ENCODE peak calls at places on chromosomes 2 and 18, in seven cellular contexts. One of them, this sample, is unnamed.

GRCh38 chr18:12338382-12338781 is 30.3 kb downstream of the TUBB6 start:
- DNase-seq in H1: no peak
- DNase-seq in HepG2: no peak
- DNase-seq in SK-N-SH: no peak
- DNase-seq in GM12878: no peak
- DNase-seq in HCT116: no peak
- DNase-seq in K562: no peak
- DNase-seq in this sample: no peak

GRCh38 chr2:52347292-52347691 is 1315.4 kb upstream of the NRXN1 start:
- DNase-seq in H1: no peak
- DNase-seq in HCT116: no peak
- DNase-seq in K562: no peak
- DNase-seq in HepG2: no peak
- DNase-seq in SK-N-SH: no peak
- DNase-seq in GM12878: no peak
- DNase-seq in this sample: no peak

GRCh38 chr2:44456946-44457345 is 95.2 kb downstream of the CAMKMT start:
- DNase-seq in HCT116: no peak
- DNase-seq in K562: no peak
- DNase-seq in GM12878: no peak
- DNase-seq in SK-N-SH: no peak
- DNase-seq in HepG2: no peak
- DNase-seq in H1: no peak
- DNase-seq in this sample: no peak

GRCh38 chr2:120669121-120669952 is 66.3 kb upstream of the GLI2 start:
- DNase-seq in K562: no peak
- DNase-seq in HepG2: peak; percentile 79
- DNase-seq in HCT116: peak; percentile 38
- DNase-seq in H1: peak; percentile 78
- DNase-seq in GM12878: no peak
- DNase-seq in SK-N-SH: peak; percentile 75
- DNase-seq in this sample: no peak

GRCh38 chr2:228083131-228083530 is 98.4 kb downstream of the SPHKAP start:
- DNase-seq in HCT116: no peak
- DNase-seq in GM12878: no peak
- DNase-seq in SK-N-SH: no peak
- DNase-seq in HepG2: no peak
- DNase-seq in K562: no peak
- DNase-seq in H1: no peak
- DNase-seq in this sample: no peak

GRCh38 chr2:66565291-66565690 is 130.4 kb downstream of the MEIS1 start:
- DNase-seq in GM12878: no peak
- DNase-seq in HCT116: no peak
- DNase-seq in SK-N-SH: no peak
- DNase-seq in K562: no peak
- DNase-seq in H1: no peak
- DNase-seq in HepG2: no peak
- DNase-seq in this sample: no peak

GRCh38 chr2:62569907-62570793 is 64.2 kb upstream of the TMEM17 start:
- DNase-seq in K562: no peak
- DNase-seq in HCT116: peak; percentile 49
- DNase-seq in SK-N-SH: no peak
- DNase-seq in HepG2: peak; percentile 100
- DNase-seq in GM12878: no peak
- DNase-seq in H1: peak; percentile 70
- DNase-seq in this sample: no peak

GRCh38 chr18:79680100-79680879 is 687 bp downstream of the CTDP1 start:
- DNase-seq in GM12878: no peak
- DNase-seq in H1: peak; percentile 55
- DNase-seq in SK-N-SH: peak; percentile 68
- DNase-seq in HepG2: peak; percentile 41
- DNase-seq in K562: peak; percentile 63
- DNase-seq in HCT116: no peak
- DNase-seq in this sample: no peak

GRCh38 chr2:158457826-158458616 is 1.3 kb downstream of the PKP4 start:
- DNase-seq in H1: no peak
- DNase-seq in K562: peak; percentile 87
- DNase-seq in GM12878: no peak
- DNase-seq in SK-N-SH: peak; percentile 82
- DNase-seq in HepG2: peak; percentile 95
- DNase-seq in HCT116: no peak
- DNase-seq in this sample: no peak

GRCh38 chr2:223477318-223477717 is 124.8 kb downstream of the SCG2 start:
- DNase-seq in HepG2: no peak
- DNase-seq in H1: no peak
- DNase-seq in HCT116: no peak
- DNase-seq in SK-N-SH: no peak
- DNase-seq in GM12878: no peak
- DNase-seq in K562: no peak
- DNase-seq in this sample: no peak

GRCh38 chr2:925309-925708 is 25.3 kb upstream of the SNTG2 start:
- DNase-seq in HepG2: no peak
- DNase-seq in K562: no peak
- DNase-seq in SK-N-SH: no peak
- DNase-seq in GM12878: no peak
- DNase-seq in H1: no peak
- DNase-seq in HCT116: no peak
- DNase-seq in this sample: no peak

GRCh38 chr2:184119920-184120820 is 478.2 kb upstream of the ZNF804A start:
- DNase-seq in GM12878: no peak
- DNase-seq in SK-N-SH: no peak
- DNase-seq in K562: no peak
- DNase-seq in HepG2: no peak
- DNase-seq in HCT116: no peak
- DNase-seq in H1: no peak
- DNase-seq in this sample: no peak

GRCh38 chr2:74778381-74779371 is 55.3 kb upstream of the HK2 start:
- DNase-seq in GM12878: no peak
- DNase-seq in H1: peak; percentile 83
- DNase-seq in HCT116: no peak
- DNase-seq in SK-N-SH: peak; percentile 84
- DNase-seq in HepG2: peak; percentile 74
- DNase-seq in K562: no peak
- DNase-seq in this sample: no peak

GRCh38 chr2:156327835-156328401 is 4.6 kb downstream of the NR4A2 start:
- DNase-seq in SK-N-SH: peak; percentile 33
- DNase-seq in HepG2: no peak
- DNase-seq in K562: no peak
- DNase-seq in GM12878: no peak
- DNase-seq in HCT116: no peak
- DNase-seq in H1: peak; percentile 64
- DNase-seq in this sample: no peak

GRCh38 chr2:149167941-149168340 is 129.4 kb downstream of the LYPD6B start:
- DNase-seq in SK-N-SH: no peak
- DNase-seq in K562: no peak
- DNase-seq in HepG2: no peak
- DNase-seq in H1: no peak
- DNase-seq in HCT116: no peak
- DNase-seq in GM12878: no peak
- DNase-seq in this sample: no peak

GRCh38 chr2:155382781-155383180 is 684.3 kb downstream of the KCNJ3 start:
- DNase-seq in HepG2: no peak
- DNase-seq in GM12878: no peak
- DNase-seq in H1: no peak
- DNase-seq in HCT116: no peak
- DNase-seq in SK-N-SH: no peak
- DNase-seq in K562: no peak
- DNase-seq in this sample: no peak

GRCh38 chr18:50058731-50059130 is 136.2 kb downstream of the MYO5B start:
- DNase-seq in H1: no peak
- DNase-seq in HepG2: no peak
- DNase-seq in K562: no peak
- DNase-seq in HCT116: no peak
- DNase-seq in GM12878: no peak
- DNase-seq in SK-N-SH: no peak
- DNase-seq in this sample: no peak

GRCh38 chr18:52536039-52536438 is 196.0 kb downstream of the DCC start:
- DNase-seq in HepG2: no peak
- DNase-seq in HCT116: no peak
- DNase-seq in SK-N-SH: no peak
- DNase-seq in K562: no peak
- DNase-seq in H1: no peak
- DNase-seq in GM12878: no peak
- DNase-seq in this sample: no peak

GRCh38 chr2:177161741-177162440 is 50.7 kb upstream of the HNRNPA3 start:
- DNase-seq in HepG2: no peak
- DNase-seq in K562: peak; percentile 51
- DNase-seq in H1: no peak
- DNase-seq in GM12878: no peak
- DNase-seq in HCT116: no peak
- DNase-seq in SK-N-SH: peak; percentile 48
- DNase-seq in this sample: no peak

DNA sequence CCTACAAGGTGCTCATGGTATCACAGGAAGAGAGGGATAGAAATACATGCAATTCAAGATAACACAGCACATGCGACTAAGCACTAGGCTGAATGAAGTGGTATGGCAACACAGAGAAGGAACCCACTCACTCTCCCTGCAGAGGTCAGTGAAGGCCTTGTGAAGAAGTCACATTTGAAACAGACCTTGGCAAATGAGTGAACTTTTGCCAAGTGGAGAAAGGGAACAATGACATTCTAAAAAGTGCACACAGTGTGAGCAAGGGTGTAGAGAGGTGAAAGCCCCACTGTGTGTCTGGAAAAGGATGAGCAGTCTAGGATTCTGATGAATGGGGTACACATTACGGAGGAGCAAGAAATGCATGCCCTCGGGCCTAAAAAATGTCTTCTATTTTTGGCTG is 23.3 kb downstream of the KLF7 start:
- DNase-seq in SK-N-SH: no peak
- DNase-seq in HCT116: no peak
- DNase-seq in H1: peak; percentile 37
- DNase-seq in K562: no peak
- DNase-seq in HepG2: no peak
- DNase-seq in GM12878: no peak
- DNase-seq in this sample: no peak
- TF ChIP-seq CTCF in SK-N-SH: peak; percentile 25
- TF ChIP-seq CTCF in HCT116: no peak
- TF ChIP-seq CTCF in H1: no peak
- TF ChIP-seq CTCF in K562: peak; percentile 13
- TF ChIP-seq CTCF in HepG2: peak; percentile 24
- TF ChIP-seq CTCF in GM12878: peak; percentile 28
- TF ChIP-seq CTCF in this sample: peak; percentile 17

GRCh38 chr2:132955871-132956615 is 286.0 kb upstream of the LYPD1 start:
- DNase-seq in K562: no peak
- DNase-seq in HCT116: no peak
- DNase-seq in HepG2: no peak
- DNase-seq in SK-N-SH: no peak
- DNase-seq in GM12878: no peak
- DNase-seq in H1: no peak
- DNase-seq in this sample: no peak
- H3K27ac ChIP-seq in K562: no peak overlapping the region
- H3K27ac ChIP-seq in HCT116: no peak overlapping the region
- H3K27ac ChIP-seq in HepG2: no peak overlapping the region
- H3K27ac ChIP-seq in SK-N-SH: no peak overlapping the region
- H3K27ac ChIP-seq in GM12878: no peak overlapping the region
- H3K27ac ChIP-seq in H1: no peak overlapping the region
- H3K27ac ChIP-seq in this sample: no peak overlapping the region

DNA sequence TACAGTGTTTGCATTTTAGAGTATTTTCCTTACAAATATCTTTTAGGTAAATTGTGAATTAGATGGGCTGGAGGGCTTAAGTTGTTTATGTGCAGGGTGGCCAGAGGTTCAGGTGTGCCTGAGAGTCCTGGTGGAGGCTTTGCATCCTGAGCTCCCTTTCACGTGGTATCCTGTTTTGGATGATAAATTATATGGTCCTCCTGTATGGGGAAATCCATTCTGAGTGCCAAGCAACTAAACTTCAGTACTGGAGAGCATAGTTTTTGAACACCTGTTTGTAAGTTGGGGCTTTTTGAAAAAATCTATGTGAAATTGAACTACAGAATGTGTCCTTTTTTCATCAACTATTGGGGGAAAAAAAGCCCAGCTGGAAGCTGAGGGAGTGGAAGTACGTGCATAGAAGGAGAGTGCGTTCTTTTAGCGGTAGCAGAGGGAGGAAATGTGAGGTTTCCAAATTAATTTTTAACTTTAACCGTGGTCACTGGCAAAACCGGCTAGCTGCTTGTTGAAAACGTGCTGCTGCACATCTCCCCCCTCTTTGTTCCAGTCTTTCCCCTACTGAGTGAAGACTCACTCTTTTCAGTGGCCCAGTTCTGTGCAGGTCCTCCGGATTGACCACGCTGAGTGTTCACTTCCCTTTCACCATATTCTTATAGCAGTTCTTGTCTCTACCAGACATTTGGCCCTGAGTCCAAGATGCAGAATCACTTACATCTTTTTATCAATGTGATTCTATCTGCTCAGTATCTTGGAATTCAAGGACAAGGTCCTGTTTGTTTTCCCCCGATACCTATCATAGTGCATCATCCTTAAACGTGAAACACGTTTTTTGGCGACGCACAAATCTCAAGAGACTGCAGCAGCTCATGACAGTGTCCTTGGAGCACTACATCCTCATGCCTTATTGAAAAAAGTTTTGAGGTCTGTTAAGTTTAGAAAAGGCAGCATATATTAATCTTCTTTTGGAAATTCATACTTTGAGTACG is 15.3 kb downstream of the CNOT11 start:
- DNase-seq in HepG2: no peak
- DNase-seq in GM12878: peak; percentile 42
- DNase-seq in SK-N-SH: no peak
- DNase-seq in H1: no peak
- DNase-seq in K562: no peak
- DNase-seq in HCT116: no peak
- DNase-seq in this sample: no peak
- TF ChIP-seq SIN3A in HepG2: peak; percentile 40
- TF ChIP-seq SIN3A in GM12878: no peak
- TF ChIP-seq SIN3A in SK-N-SH: no peak
- TF ChIP-seq SIN3A in H1: no peak
- TF ChIP-seq SIN3A in K562: no peak
- TF ChIP-seq SIN3A in HCT116: no peak
- TF ChIP-seq SIN3A in this sample: no peak

GRCh38 chr2:105038383-105039061 is 653 bp downstream of the MRPS9 start:
- DNase-seq in K562: no peak
- DNase-seq in HCT116: peak; percentile 6
- DNase-seq in SK-N-SH: peak; percentile 4
- DNase-seq in HepG2: no peak
- DNase-seq in GM12878: no peak
- DNase-seq in H1: no peak
- DNase-seq in this sample: peak; percentile 4

GRCh38 chr2:105039559-105039958 is 1.7 kb downstream of the MRPS9 start:
- DNase-seq in K562: no peak
- DNase-seq in HepG2: no peak
- DNase-seq in GM12878: no peak
- DNase-seq in H1: no peak
- DNase-seq in SK-N-SH: no peak
- DNase-seq in HCT116: no peak
- DNase-seq in this sample: no peak

GRCh38 chr2:105037572-105038382 is at the start of gene MRPS9:
- DNase-seq in K562: peak; percentile 98
- DNase-seq in SK-N-SH: peak; percentile 95
- DNase-seq in HCT116: peak; percentile 91
- DNase-seq in GM12878: peak; percentile 94
- DNase-seq in HepG2: peak; percentile 96
- DNase-seq in H1: peak; percentile 98
- DNase-seq in this sample: peak; percentile 89

DNA sequence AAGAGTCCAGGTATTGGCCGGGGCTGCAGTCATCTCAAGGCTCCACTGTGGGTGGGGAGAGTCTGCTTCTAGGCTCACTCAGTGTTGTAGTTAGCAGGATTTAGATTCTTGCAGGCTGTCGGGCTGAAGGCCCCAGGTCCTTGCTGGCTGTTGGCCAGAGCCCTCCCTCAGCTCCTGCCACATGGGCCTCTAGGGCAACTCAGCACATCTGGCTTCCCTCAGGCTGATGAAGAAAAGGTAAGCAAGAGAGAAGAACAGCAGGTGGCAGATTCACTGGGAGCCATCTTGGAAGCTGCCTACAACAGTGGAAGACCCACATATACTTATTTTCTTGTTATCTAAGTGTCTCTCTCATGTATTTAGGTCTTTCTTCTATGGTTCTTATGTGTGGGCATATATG is 4.3 kb downstream of the MRPS9 start:
- DNase-seq in K562: peak; percentile 46
- DNase-seq in SK-N-SH: no peak
- DNase-seq in HCT116: no peak
- DNase-seq in HepG2: no peak
- DNase-seq in H1: no peak
- DNase-seq in GM12878: no peak
- DNase-seq in this sample: no peak
- TF ChIP-seq CTCF in K562: no peak
- TF ChIP-seq CTCF in SK-N-SH: no peak
- TF ChIP-seq CTCF in HCT116: no peak
- TF ChIP-seq CTCF in HepG2: no peak
- TF ChIP-seq CTCF in H1: no peak
- TF ChIP-seq CTCF in GM12878: no peak
- TF ChIP-seq CTCF in this sample: no peak

This sample was measured in Panc1.